ENCODE peak calls at places on chromosome 15, in six cellular contexts. P is Calu3; I is CD14-positive monocyte; Y is SW 1271; S is ELF-1; W is activated naive CD4-positive, alpha-beta T cell treated with anti-CD3 and anti-CD28 coated beads, Interleukin-2, amount 50 U/mL, for 16 hours. B is an unnamed sample.

GRCh38 chr15:69034352-69034751 is 19.9 kb downstream of the NOX5 start:
- DNase-seq in P (no peak), W (no peak), I (no peak), S (no peak), Y (peak; percentile 26), B (no peak)

GRCh38 chr15:36106640-36107335 is 472.6 kb upstream of the CDIN1 start:
- DNase-seq in Y (no peak), I (no peak), S (no peak), W (no peak), P (no peak), B (no peak)

GRCh38 chr15:101348643-101349496 is 53.8 kb upstream of the SNRPA1 start:
- DNase-seq in I (no peak), S (peak; percentile 85), Y (no peak), P (peak; percentile 63), W (no peak), B (no peak)

GRCh38 chr15:71951134-71951533 is 140.8 kb downstream of the NR2E3 start:
- DNase-seq in I (no peak), S (no peak), Y (no peak), P (no peak), W (no peak), B (no peak)

GRCh38 chr15:58867926-58868325 is 65.6 kb downstream of the SLTM start:
- DNase-seq in Y (no peak), S (no peak), P (no peak), W (no peak), I (no peak), B (no peak)

GRCh38 chr15:43943511-43943910 is 116.7 kb downstream of the WDR76 start:
- DNase-seq in P (no peak), Y (no peak), W (no peak), S (no peak), I (no peak), B (no peak)

GRCh38 chr15:77753238-77753873 is 120.6 kb upstream of the LINGO1 start:
- DNase-seq in I (no peak), W (no peak), S (peak; percentile 76), Y (no peak), P (peak; percentile 30), B (no peak)

GRCh38 chr15:32669870-32670623 is 28.5 kb downstream of the SCG5 start:
- DNase-seq in I (no peak), W (no peak), Y (no peak), P (peak; percentile 13), S (peak; percentile 78), B (no peak)

GRCh38 chr15:61367953-61368352 is 138.9 kb upstream of the RORA start:
- DNase-seq in S (no peak), Y (no peak), I (no peak), W (no peak), P (peak; percentile 6), B (no peak)

GRCh38 chr15:90885432-90886290 is 1.4 kb downstream of the FES start:
- DNase-seq in Y (no peak), W (peak; percentile 80), S (peak; percentile 85), I (peak; percentile 85), P (peak; percentile 87), B (peak; percentile 59)

GRCh38 chr15:88568589-88568988 is 22.1 kb upstream of the DET1 start:
- DNase-seq in S (no peak), I (no peak), P (no peak), Y (no peak), W (no peak), B (no peak)

GRCh38 chr15:69616558-69616957 is 163.9 kb downstream of the RPLP1 start:
- DNase-seq in W (no peak), S (no peak), I (no peak), P (no peak), Y (no peak), B (no peak)

GRCh38 chr15:45265506-45265905 is 13.5 kb downstream of the SLC28A2 start:
- DNase-seq in W (no peak), Y (no peak), S (no peak), I (no peak), P (no peak), B (no peak)

GRCh38 chr15:64137226-64137833 is 14.2 kb upstream of the SNX22 start:
- DNase-seq in P (no peak), W (no peak), Y (no peak), I (no peak), S (no peak), B (no peak)

GRCh38 chr15:95845862-95846515 is 484.5 kb upstream of the NR2F2 start:
- DNase-seq in S (peak; percentile 57), P (no peak), Y (no peak), I (no peak), W (no peak), B (no peak)

GRCh38 chr15:93179072-93179471 is 90.1 kb upstream of the RGMA start:
- DNase-seq in I (peak; percentile 91), Y (no peak), W (no peak), P (peak; percentile 54), S (no peak), B (no peak)

GRCh38 chr15:99729920-99730319 is 3.3 kb downstream of the LYSMD4 start:
- DNase-seq in Y (no peak), I (no peak), W (peak; percentile 28), P (peak; percentile 24), S (peak; percentile 37), B (no peak)

GRCh38 chr15:62486041-62486440 is 321.0 kb upstream of the C2CD4B start:
- DNase-seq in S (no peak), W (no peak), I (no peak), Y (no peak), P (no peak), B (no peak)

GRCh38 chr15:76996526-76997401 is 1.8 kb downstream of the PSTPIP1 start:
- DNase-seq in P (peak; percentile 35), S (no peak), W (peak; percentile 63), Y (no peak), I (peak; percentile 63), B (peak; percentile 25)

GRCh38 chr15:85973584-85974347 is 105.9 kb upstream of the AGBL1 start:
- DNase-seq in S (peak; percentile 18), P (no peak), Y (no peak), I (no peak), W (no peak), B (no peak)

GRCh38 chr15:29172742-29173725 is 96.6 kb downstream of the NSMCE3 start:
- DNase-seq in P (no peak), I (no peak), Y (no peak), S (no peak), W (no peak), B (no peak)

GRCh38 chr15:65277015-65277414 is 9.7 kb downstream of the PARP16 start:
- DNase-seq in Y (no peak), I (no peak), P (no peak), W (no peak), S (no peak), B (no peak)

GRCh38 chr15:74545776-74546656 is 5.0 kb downstream of the ARID3B start:
- DNase-seq in I (peak; percentile 96), Y (peak; percentile 88), W (peak; percentile 91), S (peak; percentile 82), P (peak; percentile 99), B (peak; percentile 56)